ENCODE peak calls at places on chromosomes 5 and 9, in eight cellular contexts. Y is mucosa of descending colon; E is PC-3; N is suprapubic skin; Z is IMR-90; L is A549; G is CD8-positive, alpha-beta T cell; F is PC-9. J is an unnamed sample. For H3K4me1, the result is how much of the 10 kb centered on the place peaks cover.

GRCh38 chr5:58411372-58411771 is 48.5 kb downstream of the PLK2 start:
- DNase-seq in Y (no peak), E (peak), N (no peak), Z (peak), L (no peak), G (no peak), F (peak), J (no peak)

GRCh38 chr9:76161103-76161502 is 233.1 kb downstream of the RFK start:
- DNase-seq in Y (no peak), E (no peak), N (no peak), Z (peak), L (no peak), G (no peak), F (no peak), J (no peak)

GRCh38 chr5:73911761-73912393 is 285.9 kb downstream of the ARHGEF28 start:
- DNase-seq in Y (no peak), E (no peak), N (no peak), Z (peak), L (no peak), G (no peak), F (no peak), J (no peak)

GRCh38 chr9:94082956-94083355 is 1.3 kb upstream of the PTPDC1 start:
- DNase-seq in Y (no peak), E (no peak), N (no peak), Z (peak), L (no peak), G (no peak), F (no peak), J (peak)

GRCh38 chr5:157345485-157345884 is 79.6 kb downstream of the CYFIP2 start:
- DNase-seq in Y (no peak), E (no peak), N (no peak), Z (no peak), L (no peak), G (no peak), F (no peak), J (no peak)

GRCh38 chr9:81826541-81826906 is 101.7 kb upstream of the SPATA31D4 start:
- DNase-seq in Y (peak), E (no peak), N (no peak), Z (peak), L (no peak), G (no peak), F (no peak), J (peak)

GRCh38 chr5:148443998-148444397 is 60.2 kb downstream of the FBXO38 start:
- DNase-seq in Y (peak), E (peak), N (no peak), Z (peak), L (peak), G (peak), F (peak), J (peak)

GRCh38 chr5:44178414-44178813 is 210.8 kb downstream of the FGF10 start:
- DNase-seq in Y (no peak), E (peak), N (no peak), Z (no peak), L (no peak), G (no peak), F (no peak), J (no peak)

GRCh38 chr9:34553511-34554021 is 30.8 kb upstream of the ENHO start:
- DNase-seq in Y (no peak), E (no peak), N (no peak), Z (no peak), L (no peak), G (no peak), F (no peak), J (no peak)

GRCh38 chr5:80959768-80960442 is at the start of gene RASGRF2:
- DNase-seq in Y (peak), E (no peak), N (no peak), Z (peak), L (no peak), G (peak), F (no peak), J (peak)

GRCh38 chr5:22899341-22899740 is 46.2 kb upstream of the CDH12 start:
- DNase-seq in Y (no peak), E (no peak), N (no peak), Z (no peak), L (no peak), G (no peak), F (no peak), J (no peak)

GRCh38 chr5:39905356-39905755 is 480.6 kb upstream of the DAB2 start:
- DNase-seq in Y (no peak), E (no peak), N (no peak), Z (no peak), L (no peak), G (no peak), F (no peak), J (no peak)

GRCh38 chr5:56475689-56476486 is 242.8 kb upstream of the ANKRD55 start:
- DNase-seq in Y (no peak), E (peak), N (no peak), Z (peak), L (no peak), G (no peak), F (no peak), J (no peak)

GRCh38 chr5:38447786-38448185 is 108.7 kb downstream of the LIFR start:
- DNase-seq in Y (no peak), E (no peak), N (no peak), Z (no peak), L (no peak), G (no peak), F (no peak), J (no peak)

GRCh38 chr5:15932066-15932465 is 247.5 kb downstream of the MARCHF11 start:
- DNase-seq in Y (no peak), E (no peak), N (no peak), Z (no peak), L (no peak), G (no peak), F (no peak), J (no peak)

GRCh38 chr5:17196686-17197085 is 20.7 kb upstream of the BASP1 start:
- DNase-seq in Y (no peak), E (no peak), N (peak), Z (no peak), L (no peak), G (no peak), F (no peak), J (no peak)

GRCh38 chr5:54673523-54674225 is 156.1 kb downstream of the SNX18 start:
- DNase-seq in Y (peak), E (no peak), N (no peak), Z (peak), L (no peak), G (peak), F (no peak), J (peak)

GRCh38 chr9:92645041-92645440 is 24.9 kb downstream of the IPPK start:
- DNase-seq in Y (no peak), E (no peak), N (no peak), Z (no peak), L (no peak), G (no peak), F (no peak), J (no peak)

GRCh38 chr5:5291357-5291756 is 131.1 kb upstream of the ICE1 start:
- DNase-seq in Y (no peak), E (peak), N (no peak), Z (no peak), L (no peak), G (no peak), F (no peak), J (no peak)

GRCh38 chr5:92527311-92528078 is 1053.5 kb downstream of the NR2F1-AS1 start:
- DNase-seq in Y (no peak), E (peak), N (no peak), Z (peak), L (no peak), G (no peak), F (no peak), J (no peak)

GRCh38 chr5:1772634-1773033 is 27.0 kb downstream of the MRPL36 start:
- DNase-seq in Y (no peak), E (peak), N (no peak), Z (peak), L (peak), G (peak), F (no peak), J (no peak)

GRCh38 chr5:56516936-56517521 is 283.9 kb upstream of the ANKRD55 start:
- DNase-seq in Y (peak), E (no peak), N (no peak), Z (peak), L (no peak), G (no peak), F (peak), J (no peak)

GRCh38 chr9:88218721-88219120 is 80.4 kb upstream of the SPATA31C2 start:
- DNase-seq in Y (no peak), E (no peak), N (no peak), Z (peak), L (no peak), G (no peak), F (no peak), J (no peak)

GRCh38 chr5:106331415-106331814 is 1339.3 kb downstream of the EFNA5 start:
- DNase-seq in Y (no peak), E (no peak), N (no peak), Z (peak), L (no peak), G (no peak), F (no peak), J (no peak)

GRCh38 chr9:123246534-123246933 is 21.9 kb downstream of the STRBP start:
- DNase-seq in Y (no peak), E (peak), N (no peak), Z (no peak), L (no peak), G (no peak), F (no peak), J (no peak)

GRCh38 chr9:78695521-78695920 is 398.6 kb downstream of the PSAT1 start:
- DNase-seq in Y (no peak), E (no peak), N (no peak), Z (no peak), L (no peak), G (no peak), F (no peak), J (no peak)

GRCh38 chr5:74595143-74595915 is 45.2 kb downstream of the ENC1 start:
- DNase-seq in Y (no peak), E (no peak), N (no peak), Z (peak), L (no peak), G (no peak), F (peak), J (no peak)

GRCh38 chr5:84383296-84383815 is 1.3 kb downstream of the EDIL3 start:
- DNase-seq in Y (no peak), E (no peak), N (no peak), Z (no peak), L (no peak), G (no peak), F (no peak), J (no peak)

GRCh38 chr9:3856592-3856991 is 330.8 kb upstream of the RFX3 start:
- DNase-seq in Y (no peak), E (peak), N (no peak), Z (peak), L (no peak), G (no peak), F (no peak), J (no peak)

GRCh38 chr5:144150996-144151395 is 19.5 kb downstream of the YIPF5 start:
- DNase-seq in Y (no peak), E (peak), N (no peak), Z (peak), L (no peak), G (no peak), F (no peak), J (no peak)

GRCh38 chr5:32538031-32538547 is 47.3 kb upstream of the SUB1 start:
- DNase-seq in Y (no peak), E (no peak), N (no peak), Z (no peak), L (no peak), G (peak), F (no peak), J (no peak)

GRCh38 chr5:6818594-6819512 is 105.6 kb downstream of the TENT4A start:
- DNase-seq in Y (no peak), E (peak), N (no peak), Z (no peak), L (no peak), G (no peak), F (no peak), J (no peak)

GRCh38 chr5:63553069-63553468 is 409.2 kb downstream of the HTR1A start:
- DNase-seq in Y (no peak), E (peak), N (no peak), Z (no peak), L (no peak), G (no peak), F (no peak), J (no peak)

GRCh38 chr5:14557203-14557725 is 24.3 kb upstream of the OTULINL start:
- DNase-seq in Y (peak), E (no peak), N (no peak), Z (no peak), L (no peak), G (no peak), F (no peak), J (no peak)

GRCh38 chr9:130267930-130268329 is 2.4 kb downstream of the HMCN2 start:
- DNase-seq in Y (no peak), E (no peak), N (peak), Z (no peak), L (no peak), G (no peak), F (no peak), J (no peak)

GRCh38 chr5:124718376-124718775 is 28.1 kb downstream of the ZNF608 start:
- DNase-seq in Y (no peak), E (peak), N (no peak), Z (no peak), L (no peak), G (no peak), F (peak), J (no peak)

GRCh38 chr5:28374492-28374934 is 1336.1 kb upstream of the CDH9 start:
- DNase-seq in Y (no peak), E (peak), N (no peak), Z (no peak), L (peak), G (no peak), F (peak), J (peak)

GRCh38 chr5:36175043-36175442 is 23.1 kb downstream of the SKP2 start:
- DNase-seq in Y (no peak), E (no peak), N (no peak), Z (no peak), L (no peak), G (no peak), F (no peak), J (no peak)

GRCh38 chr5:36174119-36174518 is 22.2 kb downstream of the SKP2 start:
- DNase-seq in Y (no peak), E (no peak), N (no peak), Z (no peak), L (no peak), G (no peak), F (no peak), J (no peak)

GRCh38 chr5:36179950-36180349 is 28.0 kb downstream of the SKP2 start:
- DNase-seq in Y (no peak), E (no peak), N (no peak), Z (no peak), L (no peak), G (no peak), F (no peak), J (no peak)

GRCh38 chr5:36177715-36178556 is 26.0 kb downstream of the SKP2 start:
- DNase-seq in Y (no peak), E (peak), N (no peak), Z (peak), L (peak), G (no peak), F (no peak), J (no peak)

GRCh38 chr5:36177154-36177553 is 25.2 kb downstream of the SKP2 start:
- DNase-seq in Y (no peak), E (no peak), N (no peak), Z (no peak), L (no peak), G (no peak), F (no peak), J (no peak)
- TF ChIP-seq CTCF in Y (no peak), E (no peak), N (no peak), Z (no peak), L (no peak), G (no peak), F (no peak), J (no peak)

GRCh38 chr9:128685022-128685332 is 4.0 kb upstream of the SET start:
- DNase-seq in Y (no peak), E (no peak), N (no peak), Z (no peak), L (no peak), G (no peak), F (no peak), J (no peak)

GRCh38 chr9:128683340-128684064 is 5.5 kb upstream of the SET start:
- DNase-seq in Y (peak), E (peak), N (peak), Z (peak), L (peak), G (no peak), F (peak), J (peak)

GRCh38 chr9:128684325-128685021 is 4.5 kb upstream of the SET start:
- DNase-seq in Y (peak), E (peak), N (peak), Z (peak), L (peak), G (peak), F (peak), J (peak)

GRCh38 chr9:128685636-128686489 is 3.2 kb upstream of the SET start:
- DNase-seq in Y (peak), E (no peak), N (no peak), Z (no peak), L (no peak), G (peak), F (no peak), J (no peak)

GRCh38 chr9:128684065-128684324 is 5.0 kb upstream of the SET start:
- DNase-seq in Y (no peak), E (no peak), N (no peak), Z (no peak), L (no peak), G (no peak), F (no peak), J (no peak)
- H3K4me1 ChIP-seq in Y (under half), E (under half), N (under half), Z (under half), L (under half), G (under half), F (under half), J (under half)

GRCh38 chr5:53114988-53115387 is 5.4 kb upstream of the MOCS2 start:
- DNase-seq in Y (no peak), E (peak), N (no peak), Z (peak), L (no peak), G (no peak), F (no peak), J (no peak)
- TF ChIP-seq CTCF in Y (no peak), E (peak), N (no peak), Z (peak), L (peak), G (no peak), F (peak), J (no peak)

GRCh38 chr5:177329883-177330282 is 18.2 kb upstream of the MXD3 start:
- DNase-seq in Y (no peak), E (no peak), N (no peak), Z (no peak), L (no peak), G (no peak), F (no peak), J (no peak)
- H3K4me1 ChIP-seq in Y (under half), E (under half), N (under half), Z (under half), L (under half), G (under half), F (under half), J (under half)

GRCh38 chr9:106981396-106982287 is 118.7 kb downstream of the ZNF462 start:
- DNase-seq in Y (no peak), E (no peak), N (no peak), Z (no peak), L (no peak), G (no peak), F (no peak), J (no peak)

GRCh38 chr9:106974341-106974740 is 111.4 kb downstream of the ZNF462 start:
- DNase-seq in Y (no peak), E (no peak), N (no peak), Z (no peak), L (no peak), G (no peak), F (no peak), J (no peak)

GRCh38 chr9:106970976-106971457 is 108.1 kb downstream of the ZNF462 start:
- DNase-seq in Y (no peak), E (no peak), N (no peak), Z (no peak), L (no peak), G (no peak), F (no peak), J (no peak)

GRCh38 chr9:106980551-106981101 is 117.7 kb downstream of the ZNF462 start:
- DNase-seq in Y (no peak), E (peak), N (no peak), Z (peak), L (no peak), G (no peak), F (no peak), J (no peak)

DNA sequence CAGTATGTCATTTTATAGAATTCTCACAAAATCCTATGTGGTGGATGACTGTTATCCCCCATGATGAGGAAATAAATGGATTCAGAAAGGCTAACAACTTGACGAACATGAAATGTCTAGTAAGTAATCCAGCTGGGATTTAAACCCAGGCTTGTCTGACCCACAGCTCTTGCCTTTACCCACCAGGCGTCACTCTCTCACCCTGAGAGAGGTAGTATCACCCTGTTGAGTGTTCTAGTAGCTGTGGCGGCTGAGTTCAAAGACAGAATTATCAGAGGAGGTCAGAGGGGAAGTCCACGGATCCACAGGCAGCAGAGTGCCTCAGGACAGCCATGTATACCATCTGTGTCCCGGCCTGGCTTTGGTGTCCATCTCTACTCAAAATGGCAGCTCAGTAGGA is 113.8 kb downstream of the ZNF462 start:
- DNase-seq in Y (no peak), E (no peak), N (no peak), Z (no peak), L (no peak), G (no peak), F (no peak), J (no peak)
- TF ChIP-seq CTCF in Y (no peak), E (no peak), N (no peak), Z (no peak), L (no peak), G (no peak), F (no peak), J (no peak)

GRCh38 chr5:149799965-149800516 is 69.9 kb downstream of the PPARGC1B start:
- DNase-seq in Y (peak), E (no peak), N (no peak), Z (no peak), L (no peak), G (no peak), F (no peak), J (no peak)

GRCh38 chr5:149800563-149801103 is 70.5 kb downstream of the PPARGC1B start:
- DNase-seq in Y (peak), E (no peak), N (no peak), Z (no peak), L (no peak), G (no peak), F (no peak), J (no peak)

GRCh38 chr5:149797897-149798296 is 67.8 kb downstream of the PPARGC1B start:
- DNase-seq in Y (no peak), E (no peak), N (no peak), Z (no peak), L (no peak), G (no peak), F (no peak), J (no peak)

GRCh38 chr5:149798466-149798865 is 68.4 kb downstream of the PPARGC1B start:
- DNase-seq in Y (no peak), E (no peak), N (no peak), Z (no peak), L (no peak), G (no peak), F (no peak), J (no peak)

DNA sequence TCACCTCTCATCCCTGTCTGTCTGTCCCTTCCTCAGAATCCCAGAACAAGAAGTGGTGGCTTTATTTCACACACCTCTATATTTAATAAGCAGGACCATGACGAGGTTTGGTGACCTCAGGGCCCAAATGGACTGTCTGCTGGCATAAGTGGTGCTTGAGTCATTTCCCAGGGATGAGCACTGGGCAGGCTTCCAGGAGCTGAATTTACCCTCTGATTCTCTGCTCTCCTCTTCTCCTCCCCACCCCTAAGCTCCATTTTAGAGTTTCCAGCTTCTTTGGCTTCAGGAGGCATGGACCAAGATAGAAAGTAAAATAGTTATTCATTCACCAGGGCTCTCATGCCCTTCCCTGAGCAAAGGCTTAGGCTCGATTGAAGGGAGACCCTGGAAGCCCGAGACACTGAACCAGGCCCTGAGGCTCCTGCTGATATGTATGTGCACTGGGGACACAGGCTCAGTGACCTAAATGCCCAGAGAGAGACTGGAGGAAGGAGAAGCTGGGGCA is 69.1 kb downstream of the PPARGC1B start:
- DNase-seq in Y (peak), E (peak), N (no peak), Z (peak), L (peak), G (no peak), F (peak), J (no peak)
- H3K4me1 ChIP-seq in Y (half or more), E (under half), N (under half), Z (under half), L (half or more), G (under half), F (under half), J (under half)